ENCODE peak calls at places on chromosomes 2 and 18, in six cellular contexts. One of them, this sample, is unnamed.

GRCh38 chr2:237625216-237625705 is 2.1 kb upstream of the LRRFIP1 start:
- DNase-seq in germinal center: no peak
- DNase-seq in A172: no peak
- DNase-seq in right lobe of liver: no peak
- DNase-seq in M059J: no peak
- DNase-seq in left cardiac atrium: peak; percentile 51
- DNase-seq in this sample: peak; percentile 69

GRCh38 chr2:169509230-169509917 is at the start of gene KLHL41:
- DNase-seq in germinal center: no peak
- DNase-seq in A172: no peak
- DNase-seq in right lobe of liver: no peak
- DNase-seq in M059J: no peak
- DNase-seq in left cardiac atrium: no peak
- DNase-seq in this sample: no peak

GRCh38 chr2:50004667-50005066 is 850.4 kb upstream of the FSHR start:
- DNase-seq in germinal center: no peak
- DNase-seq in A172: no peak
- DNase-seq in right lobe of liver: no peak
- DNase-seq in M059J: no peak
- DNase-seq in left cardiac atrium: no peak
- DNase-seq in this sample: no peak

GRCh38 chr18:9322730-9323129 is 11.8 kb upstream of the TWSG1 start:
- DNase-seq in germinal center: no peak
- DNase-seq in A172: no peak
- DNase-seq in right lobe of liver: no peak
- DNase-seq in M059J: no peak
- DNase-seq in left cardiac atrium: no peak
- DNase-seq in this sample: no peak

GRCh38 chr2:214801068-214801467 is 8.4 kb downstream of the BARD1 start:
- DNase-seq in germinal center: no peak
- DNase-seq in A172: no peak
- DNase-seq in right lobe of liver: no peak
- DNase-seq in M059J: no peak
- DNase-seq in left cardiac atrium: no peak
- DNase-seq in this sample: no peak

GRCh38 chr18:51275712-51276473 is 78.4 kb upstream of the MEX3C start:
- DNase-seq in germinal center: no peak
- DNase-seq in A172: no peak
- DNase-seq in right lobe of liver: no peak
- DNase-seq in M059J: no peak
- DNase-seq in left cardiac atrium: peak; percentile 54
- DNase-seq in this sample: no peak

GRCh38 chr2:146734791-146735190 is 1110.0 kb upstream of the ACVR2A start:
- DNase-seq in germinal center: no peak
- DNase-seq in A172: no peak
- DNase-seq in right lobe of liver: no peak
- DNase-seq in M059J: no peak
- DNase-seq in left cardiac atrium: no peak
- DNase-seq in this sample: no peak

GRCh38 chr18:71707400-71707799 is 836.7 kb downstream of the CBLN2 start:
- DNase-seq in germinal center: no peak
- DNase-seq in A172: no peak
- DNase-seq in right lobe of liver: no peak
- DNase-seq in M059J: no peak
- DNase-seq in left cardiac atrium: no peak
- DNase-seq in this sample: no peak

GRCh38 chr2:184799386-184799785 is 201.1 kb downstream of the ZNF804A start:
- DNase-seq in germinal center: no peak
- DNase-seq in A172: no peak
- DNase-seq in right lobe of liver: no peak
- DNase-seq in M059J: no peak
- DNase-seq in left cardiac atrium: no peak
- DNase-seq in this sample: no peak

GRCh38 chr2:111120253-111121027 is at the start of gene BCL2L11:
- DNase-seq in germinal center: peak; percentile 94
- DNase-seq in A172: peak; percentile 85
- DNase-seq in right lobe of liver: peak; percentile 96
- DNase-seq in M059J: peak; percentile 86
- DNase-seq in left cardiac atrium: peak; percentile 92
- DNase-seq in this sample: peak; percentile 96

GRCh38 chr2:45283764-45284620 is 274.7 kb upstream of the SIX2 start:
- DNase-seq in germinal center: no peak
- DNase-seq in A172: peak; percentile 74
- DNase-seq in right lobe of liver: no peak
- DNase-seq in M059J: peak; percentile 94
- DNase-seq in left cardiac atrium: no peak
- DNase-seq in this sample: no peak

GRCh38 chr2:234989183-234989701 is 37.4 kb downstream of the SH3BP4 start:
- DNase-seq in germinal center: no peak
- DNase-seq in A172: peak; percentile 62
- DNase-seq in right lobe of liver: peak; percentile 88
- DNase-seq in M059J: peak; percentile 95
- DNase-seq in left cardiac atrium: peak; percentile 92
- DNase-seq in this sample: peak; percentile 78

GRCh38 chr18:74826560-74826959 is 228.9 kb downstream of the ZNF407 start:
- DNase-seq in germinal center: no peak
- DNase-seq in A172: no peak
- DNase-seq in right lobe of liver: no peak
- DNase-seq in M059J: no peak
- DNase-seq in left cardiac atrium: no peak
- DNase-seq in this sample: no peak